ENCODE peak calls at places on chromosome 7, in six cellular contexts. M, R, J, I, C and V are unnamed samples.

GRCh38 chr7:158302274-158303070 is 285.2 kb downstream of the PTPRN2 start:
- DNase-seq in J (peak; percentile 1), C (no peak), M (no peak), R (peak; percentile 51), I (no peak), V (no peak)

GRCh38 chr7:105759670-105760548 is 116.5 kb downstream of the ATXN7L1 start:
- DNase-seq in R (peak; percentile 85), J (peak; percentile 78), M (peak; percentile 56), I (peak; percentile 45), C (peak; percentile 53), V (peak; percentile 44)

GRCh38 chr7:28052933-28053332 is 127.7 kb downstream of the JAZF1 start:
- DNase-seq in M (no peak), J (peak; percentile 74), I (no peak), C (no peak), R (no peak), V (no peak)

GRCh38 chr7:542935-543789 is 23.5 kb upstream of the PDGFA start:
- DNase-seq in I (no peak), J (peak; percentile 95), R (peak; percentile 81), M (no peak), C (no peak), V (no peak)

GRCh38 chr7:50544992-50545391 is 20.2 kb downstream of the DDC start:
- DNase-seq in M (no peak), I (no peak), R (no peak), C (no peak), J (no peak), V (no peak)

GRCh38 chr7:50584793-50585399 is 19.7 kb upstream of the DDC start:
- DNase-seq in R (peak; percentile 87), M (no peak), I (no peak), J (no peak), C (no peak), V (no peak)

GRCh38 chr7:2645274-2645868 is 13.6 kb downstream of the TTYH3 start:
- DNase-seq in R (no peak), C (peak; percentile 93), J (no peak), M (peak; percentile 27), I (no peak), V (peak; percentile 72)

GRCh38 chr7:128831178-128831993 is 1.2 kb downstream of the FLNC start:
- DNase-seq in R (peak; percentile 3), M (no peak), C (peak; percentile 74), J (peak; percentile 68), I (no peak), V (no peak)

GRCh38 chr7:136033413-136034031 is 56.4 kb upstream of the MTPN start:
- DNase-seq in R (no peak), M (no peak), I (no peak), C (peak; percentile 66), J (no peak), V (no peak)

GRCh38 chr7:70446448-70447143 is 685.3 kb upstream of the GALNT17 start:
- DNase-seq in M (no peak), C (no peak), J (no peak), I (no peak), R (no peak), V (no peak)

GRCh38 chr7:147824671-147825070 is 765.9 kb upstream of the C7orf33 start:
- DNase-seq in J (no peak), R (no peak), C (no peak), M (no peak), I (no peak), V (no peak)

GRCh38 chr7:129283938-129284337 is 59.1 kb downstream of the AHCYL2 start:
- DNase-seq in C (no peak), M (no peak), I (no peak), R (no peak), J (no peak), V (no peak)

GRCh38 chr7:73681031-73681430 is 2.2 kb downstream of the DNAJC30 start:
- DNase-seq in I (no peak), C (no peak), M (no peak), J (peak; percentile 86), R (peak; percentile 65), V (no peak)
- H4K20me1 ChIP-seq in I (no peaks in the 10 kb centered on the region), C (no peaks in the 10 kb centered on the region), M (no peaks in the 10 kb centered on the region), J (no peaks in the 10 kb centered on the region), R (peaks cover 14% of the 10 kb centered on the region), V (no peaks in the 10 kb centered on the region)

DNA sequence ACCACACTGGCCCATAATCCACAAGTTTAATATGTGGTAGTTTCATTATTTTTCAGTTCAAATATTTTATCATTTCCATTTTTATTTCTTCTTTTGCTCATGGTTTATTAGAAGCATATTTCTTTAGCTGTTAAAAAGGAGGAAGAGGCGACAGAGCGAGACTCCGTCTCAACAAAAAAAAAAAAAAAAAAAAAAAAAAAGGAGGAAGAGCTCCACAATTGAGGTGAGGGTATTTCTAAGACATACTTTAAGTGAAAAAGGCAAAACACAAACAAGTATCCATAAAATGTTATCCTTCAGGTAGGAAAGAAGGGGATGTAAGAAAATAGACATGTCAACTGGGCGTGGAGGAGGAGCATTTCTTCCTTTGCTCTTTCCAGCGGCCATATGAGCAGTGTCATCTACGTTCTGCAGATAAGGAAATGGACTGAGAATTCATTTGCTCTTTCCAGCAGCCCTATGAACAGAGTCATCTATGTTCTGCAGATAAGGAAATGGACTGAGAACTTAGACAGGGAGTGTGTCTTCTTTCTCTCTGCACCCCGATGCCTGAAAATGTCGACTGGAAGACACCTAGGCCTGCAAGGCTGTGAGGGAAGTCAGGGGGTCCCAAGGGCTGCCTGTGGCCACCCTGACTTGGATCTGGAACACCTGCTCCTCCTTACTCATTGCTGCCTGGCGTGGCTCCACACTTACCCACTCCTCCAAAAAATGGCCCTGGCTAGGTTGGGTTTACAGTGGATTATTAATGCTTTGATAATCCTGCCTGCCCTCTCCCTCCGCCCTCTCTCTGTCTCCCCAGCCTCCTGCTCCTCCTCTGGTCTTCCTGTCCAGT is 18.9 kb upstream of the RAMP3 start:
- DNase-seq in R (no peak), J (peak; percentile 19), I (no peak), M (no peak), C (no peak), V (no peak)
- H3K9ac ChIP-seq in R (no peak overlapping the region), J (no peak overlapping the region), I (no peak overlapping the region), M (no peak overlapping the region), C (no peak overlapping the region), V (no peak overlapping the region)

GRCh38 chr7:4140933-4141332 is 541.2 kb upstream of the FOXK1 start:
- DNase-seq in R (no peak), I (no peak), J (no peak), C (no peak), M (no peak), V (no peak)

GRCh38 chr7:4136501-4137110 is 545.5 kb upstream of the FOXK1 start:
- DNase-seq in M (no peak), C (peak; percentile 59), R (no peak), I (no peak), J (no peak), V (peak; percentile 41)

GRCh38 chr7:4139656-4140320 is 542.3 kb upstream of the FOXK1 start:
- DNase-seq in C (no peak), M (no peak), I (no peak), J (no peak), R (no peak), V (no peak)

GRCh38 chr7:4136036-4136435 is 546.1 kb upstream of the FOXK1 start:
- DNase-seq in I (no peak), R (no peak), C (no peak), M (no peak), J (no peak), V (no peak)

GRCh38 chr7:4138866-4139265 is 543.2 kb upstream of the FOXK1 start:
- DNase-seq in M (no peak), I (no peak), C (no peak), R (no peak), J (no peak), V (no peak)
- H3K9me2 ChIP-seq in M (no peaks in the 10 kb centered on the region), I (no peaks in the 10 kb centered on the region), C (no peaks in the 10 kb centered on the region), R (no peaks in the 10 kb centered on the region), J (no peaks in the 10 kb centered on the region), V (no peaks in the 10 kb centered on the region)

DNA sequence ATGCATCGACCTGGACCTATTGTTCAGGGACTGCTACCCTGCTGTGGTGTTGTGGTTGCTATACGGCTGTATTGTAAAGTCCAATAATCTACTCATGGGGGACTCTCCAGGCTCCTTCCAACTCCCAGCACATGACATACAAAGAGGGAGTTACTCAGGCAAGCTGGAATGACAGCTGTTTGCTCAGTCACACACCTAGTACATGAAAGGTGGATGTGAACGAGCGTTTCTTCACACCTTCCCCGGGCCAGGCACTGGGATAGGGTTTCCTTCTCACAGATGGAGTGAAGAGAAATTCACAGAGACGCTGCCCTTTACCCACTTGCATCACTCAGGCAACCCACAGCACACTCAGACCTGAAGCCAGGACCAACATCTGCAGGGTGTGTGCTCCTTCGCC is 215.7 kb downstream of the TNS3 start:
- DNase-seq in M (no peak), R (no peak), J (no peak), I (no peak), C (no peak), V (no peak)
- H4K20me1 ChIP-seq in M (peaks cover 25% of the 10 kb centered on the region), R (peaks cover 5% of the 10 kb centered on the region), J (peaks cover 2% of the 10 kb centered on the region), I (no peaks in the 10 kb centered on the region), C (peaks cover 48% of the 10 kb centered on the region), V (no peaks in the 10 kb centered on the region)

DNA sequence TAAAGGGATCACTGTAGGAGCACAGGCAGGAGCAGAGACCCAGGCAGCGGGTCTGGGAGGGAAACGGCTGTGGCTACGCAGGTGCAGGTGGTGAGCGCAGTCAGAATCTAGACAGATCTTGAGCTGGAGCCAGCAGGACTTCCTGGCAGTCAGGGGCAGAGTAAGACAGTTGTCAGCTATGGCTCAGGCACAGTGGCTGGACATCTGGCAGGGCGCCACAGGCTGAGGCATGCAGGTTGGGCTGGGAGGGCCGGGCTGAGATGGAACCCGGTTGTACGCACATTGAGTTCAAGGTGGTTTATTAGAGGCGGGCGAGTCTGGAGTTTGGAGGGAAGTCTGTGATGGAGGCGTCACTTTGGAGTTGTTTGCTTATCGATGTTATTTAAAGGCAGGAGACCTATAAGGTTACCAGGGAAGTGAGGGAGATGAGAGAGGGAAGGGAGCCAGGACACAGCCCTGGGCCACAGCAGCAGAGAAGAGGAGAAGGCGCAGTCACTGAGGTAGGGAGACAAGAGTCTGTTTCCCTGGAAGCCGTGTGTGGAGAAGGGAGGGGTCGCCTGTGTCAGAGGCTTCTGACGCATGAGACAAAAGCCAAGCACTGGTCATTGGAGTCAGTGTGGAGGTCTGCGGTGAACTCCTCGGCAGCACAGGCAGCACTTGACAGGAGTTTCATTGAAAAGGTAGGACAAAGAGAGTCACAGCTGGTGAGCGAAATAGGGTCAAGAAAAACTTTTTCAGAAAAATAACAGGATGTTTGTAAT is 73.8 kb downstream of the LANCL2 start:
- DNase-seq in R (peak; percentile 75), C (peak; percentile 81), M (no peak), I (no peak), J (peak; percentile 35), V (no peak)
- H3K9ac ChIP-seq in R (no peak overlapping the region), C (no peak overlapping the region), M (no peak overlapping the region), I (no peak overlapping the region), J (no peak overlapping the region), V (no peak overlapping the region)

DNA sequence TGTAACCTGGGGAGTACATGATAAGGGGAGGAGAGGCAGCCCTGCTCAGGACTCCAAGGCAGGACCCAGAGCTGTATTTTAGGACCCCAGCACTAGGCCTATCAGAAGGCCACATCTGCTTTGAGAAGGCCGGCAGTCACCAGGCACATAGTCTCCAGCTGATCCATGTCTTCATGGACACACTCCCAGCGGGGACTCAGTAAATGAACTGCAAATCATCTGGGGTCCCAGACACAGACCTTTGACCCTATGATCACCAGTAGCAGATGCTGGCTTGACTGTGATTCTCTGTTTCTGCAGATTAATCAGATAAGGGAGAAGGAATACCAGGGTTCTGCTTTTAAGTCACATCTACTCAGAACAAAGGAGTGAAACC is 341.4 kb upstream of the PODXL start:
- DNase-seq in J (no peak), M (no peak), I (no peak), R (no peak), C (no peak), V (no peak)
- H3K9me2 ChIP-seq in J (no peaks in the 10 kb centered on the region), M (no peaks in the 10 kb centered on the region), I (no peaks in the 10 kb centered on the region), R (no peaks in the 10 kb centered on the region), C (no peaks in the 10 kb centered on the region), V (no peaks in the 10 kb centered on the region)

GRCh38 chr7:99124636-99125504 is 19.0 kb downstream of the SMURF1 start:
- DNase-seq in C (no peak), I (no peak), R (peak; percentile 83), M (no peak), J (no peak), V (no peak)
- H4K20me1 ChIP-seq in C (peaks cover 88% of the 10 kb centered on the region), I (peaks cover 8% of the 10 kb centered on the region), R (peaks cover 35% of the 10 kb centered on the region), M (no peaks in the 10 kb centered on the region), J (no peaks in the 10 kb centered on the region), V (peaks cover 39% of the 10 kb centered on the region)